ENCODE peak calls at places on chromosomes 11 and 22, in eight cellular contexts. I is A549, D is neural progenitor cell, Q is stomach, G is aorta, M is suprapubic skin, K is heart left ventricle, P is neuronal stem cell. U is an unnamed sample. For H3K4me1, the result is how much of the 10 kb centered on the place peaks cover.

GRCh38 chr11:61747389-61748285 is 4.8 kb upstream of the MYRF start:
- DNase-seq in G (peak), D (peak), I (peak), M (no peak), Q (peak), P (peak), K (peak), U (peak)

GRCh38 chr22:35299217-35299716 is 427 bp upstream of the TOM1 start:
- DNase-seq in D (no peak), K (no peak), P (peak), G (no peak), M (no peak), I (no peak), Q (no peak), U (no peak)

GRCh38 chr22:37165066-37165465 is 15.3 kb upstream of the IL2RB start:
- DNase-seq in I (no peak), G (no peak), M (no peak), K (no peak), Q (no peak), D (no peak), P (no peak), U (peak)

GRCh38 chr22:17761145-17761488 is 13.2 kb downstream of the BID start:
- DNase-seq in K (no peak), G (no peak), D (no peak), M (no peak), I (no peak), P (no peak), Q (no peak), U (no peak)

GRCh38 chr11:8206251-8207079 is 37.6 kb upstream of the RIC3 start:
- DNase-seq in K (peak), D (peak), G (peak), P (no peak), M (peak), I (no peak), Q (peak), U (no peak)

GRCh38 chr22:36510966-36511881 is 4.4 kb upstream of the FOXRED2 start:
- DNase-seq in P (no peak), K (no peak), Q (no peak), M (no peak), I (peak), G (peak), D (peak), U (no peak)

GRCh38 chr11:105245781-105246315 is 106.3 kb upstream of the CARD18 start:
- DNase-seq in I (no peak), D (no peak), G (no peak), K (no peak), M (no peak), Q (no peak), P (no peak), U (no peak)

GRCh38 chr11:82864268-82864667 is 36.0 kb downstream of the PRCP start:
- DNase-seq in P (no peak), G (peak), I (peak), D (peak), K (peak), Q (peak), M (no peak), U (peak)

GRCh38 chr11:47979378-47980092 is 824 bp upstream of the PTPRJ start:
- DNase-seq in P (peak), M (no peak), K (no peak), G (no peak), I (peak), D (no peak), Q (no peak), U (no peak)

GRCh38 chr22:27627444-27627833 is 174.1 kb downstream of the MN1 start:
- DNase-seq in P (no peak), D (no peak), I (peak), K (no peak), G (no peak), Q (no peak), M (no peak), U (no peak)

GRCh38 chr22:19291580-19292261 is at the start of gene CLTCL1:
- DNase-seq in I (peak), P (peak), M (peak), D (peak), G (peak), K (peak), Q (peak), U (peak)

GRCh38 chr11:46410021-46410420 is 18.4 kb upstream of the CHRM4 start:
- DNase-seq in I (peak), P (no peak), Q (no peak), G (no peak), D (peak), M (no peak), K (no peak), U (no peak)

GRCh38 chr11:46951864-46952263 is 15.3 kb downstream of the CSTPP1 start:
- DNase-seq in M (no peak), P (peak), K (no peak), G (no peak), I (no peak), D (peak), Q (no peak), U (no peak)

DNA sequence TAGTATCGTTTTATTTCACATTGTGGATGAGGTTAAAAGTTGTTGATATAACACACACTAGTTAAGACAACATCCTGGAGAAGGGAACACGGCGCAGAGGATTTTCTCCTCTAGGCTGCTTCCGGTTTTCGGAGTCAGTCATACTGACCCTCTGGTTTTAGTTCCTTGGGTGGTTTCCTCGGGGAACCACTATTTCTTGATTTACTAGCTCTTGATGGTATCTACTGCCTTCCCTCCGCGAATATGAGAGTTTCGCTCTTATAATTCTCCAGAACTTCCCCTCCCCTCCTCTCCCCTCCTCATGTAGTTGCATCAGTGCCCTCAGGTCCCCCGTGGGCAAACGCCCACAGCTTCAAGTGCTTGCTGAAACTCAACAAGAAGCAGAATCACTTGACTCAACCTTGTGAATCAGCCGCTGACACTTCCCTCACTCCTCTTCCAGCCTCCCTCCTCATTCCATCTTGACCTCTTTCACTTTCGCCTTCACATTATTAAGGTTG is 15.9 kb upstream of the APOBEC3A start:
- DNase-seq in I (no peak), P (no peak), D (peak), M (peak), G (peak), K (no peak), Q (peak), U (peak)
- H3K4me1 ChIP-seq in I (under half), P (under half), D (under half), M (under half), G (under half), K (under half), Q (under half), U (under half)

GRCh38 chr11:126152586-126152985 is 58.9 kb downstream of the RPUSD4 start:
- DNase-seq in M (no peak), P (no peak), K (no peak), Q (no peak), I (no peak), G (no peak), D (no peak), U (no peak)

GRCh38 chr11:126148317-126148716 is 63.1 kb downstream of the RPUSD4 start:
- DNase-seq in D (no peak), G (no peak), I (no peak), Q (no peak), M (no peak), K (no peak), P (no peak), U (no peak)

GRCh38 chr11:126152152-126152551 is 59.3 kb downstream of the RPUSD4 start:
- DNase-seq in M (no peak), P (no peak), D (no peak), Q (no peak), K (no peak), I (no peak), G (no peak), U (no peak)

GRCh38 chr11:126149759-126150236 is 61.7 kb downstream of the RPUSD4 start:
- DNase-seq in G (no peak), Q (no peak), M (no peak), D (no peak), P (no peak), I (no peak), K (no peak), U (no peak)

DNA sequence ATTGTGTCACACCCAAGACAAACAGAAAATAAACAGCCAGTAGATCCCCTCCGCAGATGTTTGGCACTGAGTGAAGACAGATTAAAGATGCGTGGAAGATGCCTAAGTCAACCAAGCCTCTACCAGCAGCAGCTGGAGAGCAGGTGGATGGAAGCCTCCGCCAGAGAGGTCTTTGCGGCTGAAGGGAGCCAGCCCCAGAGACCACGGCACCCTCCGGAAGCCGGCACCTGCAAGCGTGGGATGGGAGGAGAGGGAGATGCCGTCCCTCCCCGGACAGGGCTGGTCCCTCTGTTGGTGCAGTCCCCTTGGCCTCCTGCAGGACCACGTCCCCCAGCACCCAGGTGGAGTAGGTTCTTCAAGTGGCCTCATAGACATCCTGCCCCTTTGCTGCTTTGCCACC is 61.2 kb downstream of the RPUSD4 start:
- DNase-seq in M (no peak), G (no peak), Q (no peak), D (no peak), K (no peak), P (no peak), I (no peak), U (no peak)
- H3K4me1 ChIP-seq in M (under half), G (under half), Q (under half), D (half or more), K (under half), P (under half), I (under half), U (under half)

GRCh38 chr11:43576834-43577521 is 103.6 kb upstream of the HSD17B12 start:
- DNase-seq in I (peak), G (peak), M (no peak), P (peak), D (peak), K (peak), Q (peak), U (no peak)
- H3K4me1 ChIP-seq in I (under half), G (under half), M (half or more), P (under half), D (under half), K (under half), Q (half or more), U (under half)

DNA sequence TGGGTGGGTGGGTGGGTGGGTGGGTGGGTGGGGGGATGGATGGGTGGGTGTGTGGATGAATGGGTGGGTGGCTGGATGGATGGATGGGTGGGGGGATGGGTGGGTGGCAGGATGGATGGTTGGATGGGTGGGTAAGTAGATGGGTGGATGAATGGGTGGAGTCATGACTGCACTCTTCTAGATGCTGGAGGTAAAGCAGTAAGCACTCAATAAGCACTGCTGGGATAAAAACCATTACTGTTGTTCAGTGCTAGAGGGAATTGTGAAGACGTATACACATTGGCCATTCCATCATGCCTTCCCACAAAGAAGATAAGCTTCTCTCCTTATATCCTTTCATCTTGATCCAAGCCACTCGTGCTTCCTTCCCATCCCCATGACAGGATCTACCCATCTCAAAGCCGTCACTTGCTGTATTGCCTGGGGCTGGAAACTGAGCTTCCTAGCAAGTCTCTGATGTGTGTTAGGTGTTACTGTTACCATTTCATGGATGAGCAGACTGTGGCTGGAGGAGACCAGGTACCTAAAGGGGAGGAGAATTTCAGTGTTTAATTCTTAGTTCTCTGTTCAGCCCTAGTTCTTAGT is 74.8 kb downstream of the MICAL2 start:
- DNase-seq in D (no peak), M (no peak), I (no peak), G (no peak), Q (no peak), P (no peak), K (no peak), U (no peak)
- H3K4me1 ChIP-seq in D (under half), M (under half), I (under half), G (under half), Q (under half), P (under half), K (half or more), U (under half)

DNA sequence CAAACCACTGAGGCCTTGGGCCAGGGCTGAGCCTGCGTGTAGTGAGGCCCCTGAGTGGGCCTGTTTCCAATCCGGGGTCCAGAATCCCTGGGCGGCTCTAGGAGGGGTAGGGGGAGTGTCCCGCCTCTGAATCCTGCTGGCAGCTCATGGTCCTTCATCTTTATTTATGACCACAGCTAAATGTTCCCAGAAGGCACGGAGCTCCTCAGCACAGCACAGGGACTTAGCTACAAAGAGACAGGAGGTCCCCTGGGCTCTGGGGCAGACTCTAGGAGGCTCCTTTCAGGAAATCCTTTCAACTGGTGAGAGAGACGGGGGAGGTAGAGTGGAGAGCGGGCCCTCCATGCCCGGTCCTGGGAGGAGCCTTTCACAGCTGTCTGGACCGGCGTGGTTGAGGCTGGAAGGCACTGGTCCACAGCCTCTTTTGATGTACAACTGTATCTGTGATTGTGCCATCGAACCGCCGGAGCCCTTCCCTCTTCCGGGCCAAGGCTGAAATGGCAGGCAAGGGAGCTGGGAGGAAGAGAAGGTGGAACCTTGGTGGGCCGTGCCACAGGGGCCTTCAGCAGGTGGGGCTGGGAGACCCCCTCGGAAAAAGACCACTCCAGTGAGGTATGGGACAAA is 46.8 kb downstream of the SCUBE1 start:
- DNase-seq in M (no peak), P (no peak), D (peak), I (no peak), K (no peak), G (no peak), Q (no peak), U (peak)
- H3K4me1 ChIP-seq in M (under half), P (under half), D (under half), I (under half), K (under half), G (under half), Q (under half), U (under half)

GRCh38 chr11:65558002-65558784 is at the start of gene LTBP3:
- DNase-seq in P (no peak), D (peak), K (peak), Q (peak), G (peak), I (peak), M (no peak), U (peak)

GRCh38 chr11:65559535-65559934 is 1.4 kb upstream of the LTBP3 start:
- DNase-seq in G (no peak), I (no peak), M (no peak), Q (no peak), P (no peak), K (no peak), D (no peak), U (no peak)

GRCh38 chr11:65558785-65559509 is 788 bp upstream of the LTBP3 start:
- DNase-seq in Q (peak), I (peak), G (peak), M (no peak), P (no peak), K (peak), D (no peak), U (no peak)

GRCh38 chr11:65560555-65561418 is 2.6 kb upstream of the LTBP3 start:
- DNase-seq in M (no peak), G (peak), D (peak), I (peak), K (peak), Q (peak), P (no peak), U (no peak)

DNA sequence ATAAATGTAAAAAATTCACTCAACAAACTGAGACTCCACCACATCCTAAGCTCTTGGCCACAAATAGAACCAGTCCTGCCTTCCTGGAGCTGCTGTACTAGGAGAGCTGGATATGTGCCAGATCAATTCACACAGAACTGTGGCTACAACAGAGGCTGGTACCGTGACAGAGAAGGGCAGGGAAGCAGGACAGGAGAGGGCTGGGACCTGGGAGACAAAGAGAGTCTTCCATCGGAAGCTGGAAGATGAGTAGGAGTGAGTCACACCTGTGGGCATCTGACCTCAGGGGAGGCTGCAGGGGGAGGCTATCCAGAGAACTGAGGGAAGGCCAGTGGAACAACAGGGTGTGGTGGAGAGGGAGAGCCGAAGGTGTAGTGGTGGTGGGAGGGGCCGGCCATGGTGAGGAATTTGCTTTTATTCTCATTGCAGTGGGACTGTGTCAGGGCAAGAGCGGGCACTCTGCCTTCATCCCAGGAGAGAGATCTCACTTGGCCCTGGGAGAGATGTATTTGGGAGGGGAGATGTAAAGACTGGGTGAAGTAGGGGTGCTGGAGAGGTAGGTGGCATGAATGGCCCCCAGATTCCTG is 1.9 kb upstream of the LTBP3 start:
- DNase-seq in D (no peak), P (no peak), Q (no peak), M (no peak), G (no peak), I (peak), K (no peak), U (no peak)
- H3K4me1 ChIP-seq in D (under half), P (under half), Q (half or more), M (half or more), G (under half), I (half or more), K (half or more), U (half or more)

DNA sequence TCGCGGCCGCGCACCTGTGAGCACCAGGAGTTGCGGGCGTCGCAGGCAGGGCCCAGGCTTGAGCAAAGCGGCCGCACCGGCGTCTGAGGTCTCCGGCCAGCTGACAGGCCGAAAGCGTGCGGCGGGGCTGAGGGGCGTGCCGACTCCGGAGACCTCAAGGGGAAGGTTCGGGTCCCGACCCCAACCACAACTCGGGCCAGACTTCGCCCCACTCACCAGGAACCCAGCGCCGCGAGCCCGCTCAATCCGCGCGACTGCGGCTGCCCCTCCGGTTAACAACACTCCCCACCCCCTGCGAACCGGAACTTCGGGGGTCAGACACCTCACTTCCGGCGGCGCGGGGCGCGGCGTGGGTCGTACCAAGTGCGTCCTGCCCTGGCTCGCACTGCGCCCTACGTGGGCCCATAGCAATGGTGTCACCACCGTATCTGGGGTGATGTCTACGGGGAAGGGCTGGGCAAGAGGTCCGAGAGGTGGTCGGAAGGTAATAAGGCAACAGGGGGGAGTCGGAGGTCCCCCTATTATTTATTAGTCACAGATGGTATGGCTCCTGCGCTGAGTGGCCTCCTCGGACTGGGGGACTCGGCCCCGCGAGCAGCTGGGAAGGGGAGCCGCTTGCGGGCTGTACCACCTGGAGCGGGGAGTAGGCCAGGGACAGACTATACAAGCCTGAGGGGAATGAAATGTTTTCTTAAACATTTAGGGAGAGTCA is at the start of gene SYVN1:
- DNase-seq in K (peak), P (peak), M (peak), G (peak), Q (peak), I (peak), D (peak), U (peak)
- H3K4me1 ChIP-seq in K (under half), P (under half), M (under half), G (under half), Q (under half), I (under half), D (under half), U (under half)

GRCh38 chr11:57542582-57542981 is 5.2 kb downstream of the SMTNL1 start:
- DNase-seq in I (no peak), D (no peak), G (no peak), M (no peak), K (no peak), P (no peak), Q (no peak), U (no peak)

GRCh38 chr11:57541099-57541670 is 3.8 kb downstream of the SMTNL1 start:
- DNase-seq in G (no peak), D (no peak), M (no peak), Q (no peak), K (no peak), I (no peak), P (no peak), U (no peak)

GRCh38 chr11:57539342-57539741 is 1.9 kb downstream of the SMTNL1 start:
- DNase-seq in I (no peak), M (no peak), Q (no peak), G (no peak), K (no peak), D (no peak), P (no peak), U (no peak)

GRCh38 chr11:57536947-57537654 is at the start of gene SMTNL1:
- DNase-seq in D (peak), G (no peak), M (no peak), K (no peak), Q (no peak), P (no peak), I (no peak), U (no peak)
- H3K4me1 ChIP-seq in D (under half), G (under half), M (under half), K (under half), Q (under half), P (under half), I (under half), U (under half)

U was measured in left lung.